ENCODE peak calls at places on chromosomes 7 and 10, in nine cellular contexts. One of them, this sample, is unnamed.

GRCh38 chr7:29337628-29338116 is 143.1 kb downstream of the CHN2 start:
- DNase-seq in natural killer cell treated with Interleukin-12 subunit alpha and Interleukin-12 subunit beta and Interleukin-15 and Interleukin-18, amount 100 ng/mL, for 72 hours: peak; percentile 69
- DNase-seq in Right ventricle myocardium superior: no peak
- DNase-seq in glutamatergic neuron: no peak
- DNase-seq in Peyer's patch: peak; percentile 52
- DNase-seq in RWPE1: no peak
- DNase-seq in nephron progenitor cell: no peak
- DNase-seq in NCI-H1092 treated with DMSO at 0.1 percent for 48 hours: no peak
- DNase-seq in iris pigment epithelial cell: no peak
- DNase-seq in this sample: no peak

GRCh38 chr10:69792361-69792760 is 9.3 kb upstream of the COL13A1 start:
- DNase-seq in RWPE1: no peak
- DNase-seq in nephron progenitor cell: no peak
- DNase-seq in glutamatergic neuron: no peak
- DNase-seq in iris pigment epithelial cell: no peak
- DNase-seq in Right ventricle myocardium superior: no peak
- DNase-seq in natural killer cell treated with Interleukin-12 subunit alpha and Interleukin-12 subunit beta and Interleukin-15 and Interleukin-18, amount 100 ng/mL, for 72 hours: peak; percentile 29
- DNase-seq in NCI-H1092 treated with DMSO at 0.1 percent for 48 hours: no peak
- DNase-seq in Peyer's patch: no peak
- DNase-seq in this sample: no peak

GRCh38 chr7:105353752-105354328 is 34.9 kb downstream of the SRPK2 start:
- DNase-seq in RWPE1: no peak
- DNase-seq in NCI-H1092 treated with DMSO at 0.1 percent for 48 hours: no peak
- DNase-seq in Peyer's patch: peak; percentile 80
- DNase-seq in natural killer cell treated with Interleukin-12 subunit alpha and Interleukin-12 subunit beta and Interleukin-15 and Interleukin-18, amount 100 ng/mL, for 72 hours: no peak
- DNase-seq in iris pigment epithelial cell: no peak
- DNase-seq in nephron progenitor cell: no peak
- DNase-seq in Right ventricle myocardium superior: peak; percentile 73
- DNase-seq in glutamatergic neuron: no peak
- DNase-seq in this sample: no peak

GRCh38 chr7:76330673-76331072 is 28.1 kb downstream of the YWHAG start:
- DNase-seq in natural killer cell treated with Interleukin-12 subunit alpha and Interleukin-12 subunit beta and Interleukin-15 and Interleukin-18, amount 100 ng/mL, for 72 hours: no peak
- DNase-seq in nephron progenitor cell: no peak
- DNase-seq in RWPE1: no peak
- DNase-seq in Peyer's patch: no peak
- DNase-seq in Right ventricle myocardium superior: no peak
- DNase-seq in glutamatergic neuron: no peak
- DNase-seq in NCI-H1092 treated with DMSO at 0.1 percent for 48 hours: no peak
- DNase-seq in iris pigment epithelial cell: no peak
- DNase-seq in this sample: no peak

GRCh38 chr7:98354511-98355249 is 46.2 kb downstream of the BAIAP2L1 start:
- DNase-seq in Right ventricle myocardium superior: no peak
- DNase-seq in Peyer's patch: peak; percentile 84
- DNase-seq in NCI-H1092 treated with DMSO at 0.1 percent for 48 hours: no peak
- DNase-seq in nephron progenitor cell: no peak
- DNase-seq in natural killer cell treated with Interleukin-12 subunit alpha and Interleukin-12 subunit beta and Interleukin-15 and Interleukin-18, amount 100 ng/mL, for 72 hours: no peak
- DNase-seq in glutamatergic neuron: no peak
- DNase-seq in RWPE1: peak; percentile 89
- DNase-seq in iris pigment epithelial cell: peak; percentile 89
- DNase-seq in this sample: peak; percentile 68

GRCh38 chr7:5629941-5630340 is 151.5 kb downstream of the RNF216 start:
- DNase-seq in nephron progenitor cell: no peak
- DNase-seq in iris pigment epithelial cell: peak; percentile 65
- DNase-seq in natural killer cell treated with Interleukin-12 subunit alpha and Interleukin-12 subunit beta and Interleukin-15 and Interleukin-18, amount 100 ng/mL, for 72 hours: no peak
- DNase-seq in RWPE1: peak; percentile 79
- DNase-seq in Right ventricle myocardium superior: peak; percentile 39
- DNase-seq in glutamatergic neuron: no peak
- DNase-seq in Peyer's patch: no peak
- DNase-seq in NCI-H1092 treated with DMSO at 0.1 percent for 48 hours: no peak
- DNase-seq in this sample: peak; percentile 55

GRCh38 chr10:55466806-55467504 is 665.9 kb upstream of the PCDH15 start:
- DNase-seq in RWPE1: no peak
- DNase-seq in nephron progenitor cell: no peak
- DNase-seq in Peyer's patch: no peak
- DNase-seq in glutamatergic neuron: no peak
- DNase-seq in iris pigment epithelial cell: no peak
- DNase-seq in Right ventricle myocardium superior: no peak
- DNase-seq in natural killer cell treated with Interleukin-12 subunit alpha and Interleukin-12 subunit beta and Interleukin-15 and Interleukin-18, amount 100 ng/mL, for 72 hours: no peak
- DNase-seq in NCI-H1092 treated with DMSO at 0.1 percent for 48 hours: no peak
- DNase-seq in this sample: peak; percentile 2

GRCh38 chr7:141960687-141961422 is 12.7 kb downstream of the TAS2R38 start:
- DNase-seq in Peyer's patch: no peak
- DNase-seq in Right ventricle myocardium superior: no peak
- DNase-seq in nephron progenitor cell: no peak
- DNase-seq in glutamatergic neuron: no peak
- DNase-seq in NCI-H1092 treated with DMSO at 0.1 percent for 48 hours: no peak
- DNase-seq in RWPE1: no peak
- DNase-seq in iris pigment epithelial cell: no peak
- DNase-seq in natural killer cell treated with Interleukin-12 subunit alpha and Interleukin-12 subunit beta and Interleukin-15 and Interleukin-18, amount 100 ng/mL, for 72 hours: no peak
- DNase-seq in this sample: no peak

GRCh38 chr7:150404172-150404784 is 25.1 kb downstream of the ZNF775 start:
- DNase-seq in nephron progenitor cell: no peak
- DNase-seq in glutamatergic neuron: no peak
- DNase-seq in iris pigment epithelial cell: no peak
- DNase-seq in RWPE1: no peak
- DNase-seq in NCI-H1092 treated with DMSO at 0.1 percent for 48 hours: no peak
- DNase-seq in natural killer cell treated with Interleukin-12 subunit alpha and Interleukin-12 subunit beta and Interleukin-15 and Interleukin-18, amount 100 ng/mL, for 72 hours: peak; percentile 55
- DNase-seq in Right ventricle myocardium superior: no peak
- DNase-seq in Peyer's patch: no peak
- DNase-seq in this sample: peak; percentile 38

GRCh38 chr7:101240226-101241014 is 2.8 kb upstream of the CLDN15 start:
- DNase-seq in iris pigment epithelial cell: no peak
- DNase-seq in Right ventricle myocardium superior: no peak
- DNase-seq in Peyer's patch: peak; percentile 93
- DNase-seq in RWPE1: no peak
- DNase-seq in natural killer cell treated with Interleukin-12 subunit alpha and Interleukin-12 subunit beta and Interleukin-15 and Interleukin-18, amount 100 ng/mL, for 72 hours: peak; percentile 10
- DNase-seq in glutamatergic neuron: no peak
- DNase-seq in NCI-H1092 treated with DMSO at 0.1 percent for 48 hours: no peak
- DNase-seq in nephron progenitor cell: no peak
- DNase-seq in this sample: no peak

GRCh38 chr7:42883950-42884349 is 27.9 kb downstream of the C7orf25 start:
- DNase-seq in NCI-H1092 treated with DMSO at 0.1 percent for 48 hours: peak; percentile 74
- DNase-seq in iris pigment epithelial cell: peak; percentile 55
- DNase-seq in Right ventricle myocardium superior: no peak
- DNase-seq in natural killer cell treated with Interleukin-12 subunit alpha and Interleukin-12 subunit beta and Interleukin-15 and Interleukin-18, amount 100 ng/mL, for 72 hours: no peak
- DNase-seq in RWPE1: peak; percentile 61
- DNase-seq in nephron progenitor cell: peak; percentile 51
- DNase-seq in glutamatergic neuron: peak; percentile 28
- DNase-seq in Peyer's patch: no peak
- DNase-seq in this sample: no peak

GRCh38 chr7:107069457-107069856 is 25.0 kb downstream of the PRKAR2B start:
- DNase-seq in natural killer cell treated with Interleukin-12 subunit alpha and Interleukin-12 subunit beta and Interleukin-15 and Interleukin-18, amount 100 ng/mL, for 72 hours: no peak
- DNase-seq in Peyer's patch: no peak
- DNase-seq in glutamatergic neuron: peak; percentile 34
- DNase-seq in Right ventricle myocardium superior: no peak
- DNase-seq in iris pigment epithelial cell: peak; percentile 31
- DNase-seq in NCI-H1092 treated with DMSO at 0.1 percent for 48 hours: no peak
- DNase-seq in nephron progenitor cell: no peak
- DNase-seq in RWPE1: no peak
- DNase-seq in this sample: no peak

GRCh38 chr7:42186181-42186580 is 50.8 kb downstream of the GLI3 start:
- DNase-seq in glutamatergic neuron: peak; percentile 59
- DNase-seq in RWPE1: no peak
- DNase-seq in Peyer's patch: no peak
- DNase-seq in NCI-H1092 treated with DMSO at 0.1 percent for 48 hours: no peak
- DNase-seq in iris pigment epithelial cell: no peak
- DNase-seq in nephron progenitor cell: peak; percentile 26
- DNase-seq in Right ventricle myocardium superior: no peak
- DNase-seq in natural killer cell treated with Interleukin-12 subunit alpha and Interleukin-12 subunit beta and Interleukin-15 and Interleukin-18, amount 100 ng/mL, for 72 hours: no peak
- DNase-seq in this sample: no peak

GRCh38 chr7:133252858-133253521 is at the start of gene EXOC4:
- DNase-seq in natural killer cell treated with Interleukin-12 subunit alpha and Interleukin-12 subunit beta and Interleukin-15 and Interleukin-18, amount 100 ng/mL, for 72 hours: peak; percentile 91
- DNase-seq in RWPE1: peak; percentile 96
- DNase-seq in NCI-H1092 treated with DMSO at 0.1 percent for 48 hours: peak; percentile 99
- DNase-seq in nephron progenitor cell: peak; percentile 85
- DNase-seq in iris pigment epithelial cell: peak; percentile 98
- DNase-seq in Peyer's patch: peak; percentile 97
- DNase-seq in Right ventricle myocardium superior: peak; percentile 88
- DNase-seq in glutamatergic neuron: peak; percentile 83
- DNase-seq in this sample: peak; percentile 99

GRCh38 chr10:89283174-89283987 is 18.5 kb upstream of the IFIT2 start:
- DNase-seq in Right ventricle myocardium superior: no peak
- DNase-seq in Peyer's patch: no peak
- DNase-seq in natural killer cell treated with Interleukin-12 subunit alpha and Interleukin-12 subunit beta and Interleukin-15 and Interleukin-18, amount 100 ng/mL, for 72 hours: no peak
- DNase-seq in NCI-H1092 treated with DMSO at 0.1 percent for 48 hours: peak; percentile 59
- DNase-seq in glutamatergic neuron: no peak
- DNase-seq in nephron progenitor cell: peak; percentile 7
- DNase-seq in RWPE1: no peak
- DNase-seq in iris pigment epithelial cell: peak; percentile 69
- DNase-seq in this sample: no peak

GRCh38 chr7:102284891-102285540 is 1.7 kb upstream of the SH2B2 start:
- DNase-seq in iris pigment epithelial cell: no peak
- DNase-seq in Peyer's patch: peak; percentile 79
- DNase-seq in glutamatergic neuron: no peak
- DNase-seq in NCI-H1092 treated with DMSO at 0.1 percent for 48 hours: no peak
- DNase-seq in natural killer cell treated with Interleukin-12 subunit alpha and Interleukin-12 subunit beta and Interleukin-15 and Interleukin-18, amount 100 ng/mL, for 72 hours: no peak
- DNase-seq in RWPE1: no peak
- DNase-seq in Right ventricle myocardium superior: peak; percentile 83
- DNase-seq in nephron progenitor cell: peak; percentile 31
- DNase-seq in this sample: no peak

GRCh38 chr10:5089869-5090268 is 4.3 kb upstream of the AKR1C3 start:
- DNase-seq in RWPE1: no peak
- DNase-seq in iris pigment epithelial cell: peak; percentile 65
- DNase-seq in nephron progenitor cell: no peak
- DNase-seq in Peyer's patch: no peak
- DNase-seq in glutamatergic neuron: no peak
- DNase-seq in Right ventricle myocardium superior: no peak
- DNase-seq in natural killer cell treated with Interleukin-12 subunit alpha and Interleukin-12 subunit beta and Interleukin-15 and Interleukin-18, amount 100 ng/mL, for 72 hours: no peak
- DNase-seq in NCI-H1092 treated with DMSO at 0.1 percent for 48 hours: no peak
- DNase-seq in this sample: peak; percentile 34

GRCh38 chr10:30535677-30536076 is 93.9 kb downstream of the LYZL2 start:
- DNase-seq in nephron progenitor cell: no peak
- DNase-seq in RWPE1: no peak
- DNase-seq in Peyer's patch: no peak
- DNase-seq in natural killer cell treated with Interleukin-12 subunit alpha and Interleukin-12 subunit beta and Interleukin-15 and Interleukin-18, amount 100 ng/mL, for 72 hours: no peak
- DNase-seq in iris pigment epithelial cell: no peak
- DNase-seq in NCI-H1092 treated with DMSO at 0.1 percent for 48 hours: no peak
- DNase-seq in Right ventricle myocardium superior: no peak
- DNase-seq in glutamatergic neuron: no peak
- DNase-seq in this sample: no peak

GRCh38 chr7:116770941-116771340 is 91.4 kb upstream of the CAPZA2 start:
- DNase-seq in NCI-H1092 treated with DMSO at 0.1 percent for 48 hours: no peak
- DNase-seq in Peyer's patch: no peak
- DNase-seq in iris pigment epithelial cell: no peak
- DNase-seq in RWPE1: no peak
- DNase-seq in natural killer cell treated with Interleukin-12 subunit alpha and Interleukin-12 subunit beta and Interleukin-15 and Interleukin-18, amount 100 ng/mL, for 72 hours: no peak
- DNase-seq in glutamatergic neuron: no peak
- DNase-seq in nephron progenitor cell: no peak
- DNase-seq in Right ventricle myocardium superior: no peak
- DNase-seq in this sample: peak; percentile 52

GRCh38 chr7:157386979-157387800 is 50.4 kb downstream of the DNAJB6 start:
- DNase-seq in glutamatergic neuron: peak; percentile 80
- DNase-seq in Peyer's patch: peak; percentile 95
- DNase-seq in RWPE1: peak; percentile 79
- DNase-seq in nephron progenitor cell: peak; percentile 80
- DNase-seq in natural killer cell treated with Interleukin-12 subunit alpha and Interleukin-12 subunit beta and Interleukin-15 and Interleukin-18, amount 100 ng/mL, for 72 hours: peak; percentile 80
- DNase-seq in iris pigment epithelial cell: peak; percentile 89
- DNase-seq in NCI-H1092 treated with DMSO at 0.1 percent for 48 hours: peak; percentile 39
- DNase-seq in Right ventricle myocardium superior: peak; percentile 91
- DNase-seq in this sample: peak; percentile 84

GRCh38 chr10:60957667-60958221 is 13.8 kb upstream of the RHOBTB1 start:
- DNase-seq in RWPE1: no peak
- DNase-seq in Peyer's patch: no peak
- DNase-seq in iris pigment epithelial cell: no peak
- DNase-seq in nephron progenitor cell: no peak
- DNase-seq in glutamatergic neuron: no peak
- DNase-seq in Right ventricle myocardium superior: no peak
- DNase-seq in natural killer cell treated with Interleukin-12 subunit alpha and Interleukin-12 subunit beta and Interleukin-15 and Interleukin-18, amount 100 ng/mL, for 72 hours: no peak
- DNase-seq in NCI-H1092 treated with DMSO at 0.1 percent for 48 hours: no peak
- DNase-seq in this sample: no peak

GRCh38 chr10:4710858-4711257 is 115.1 kb upstream of the AKR1E2 start:
- DNase-seq in Right ventricle myocardium superior: no peak
- DNase-seq in NCI-H1092 treated with DMSO at 0.1 percent for 48 hours: no peak
- DNase-seq in glutamatergic neuron: no peak
- DNase-seq in nephron progenitor cell: no peak
- DNase-seq in RWPE1: no peak
- DNase-seq in natural killer cell treated with Interleukin-12 subunit alpha and Interleukin-12 subunit beta and Interleukin-15 and Interleukin-18, amount 100 ng/mL, for 72 hours: no peak
- DNase-seq in iris pigment epithelial cell: no peak
- DNase-seq in Peyer's patch: no peak
- DNase-seq in this sample: no peak

GRCh38 chr7:111067251-111067650 is 23.7 kb upstream of the LRRN3 start:
- DNase-seq in glutamatergic neuron: no peak
- DNase-seq in NCI-H1092 treated with DMSO at 0.1 percent for 48 hours: no peak
- DNase-seq in nephron progenitor cell: no peak
- DNase-seq in iris pigment epithelial cell: no peak
- DNase-seq in Right ventricle myocardium superior: no peak
- DNase-seq in natural killer cell treated with Interleukin-12 subunit alpha and Interleukin-12 subunit beta and Interleukin-15 and Interleukin-18, amount 100 ng/mL, for 72 hours: no peak
- DNase-seq in RWPE1: no peak
- DNase-seq in Peyer's patch: no peak
- DNase-seq in this sample: no peak

GRCh38 chr10:72981028-72981881 is 26.6 kb upstream of the PLA2G12B start:
- DNase-seq in natural killer cell treated with Interleukin-12 subunit alpha and Interleukin-12 subunit beta and Interleukin-15 and Interleukin-18, amount 100 ng/mL, for 72 hours: no peak
- DNase-seq in Right ventricle myocardium superior: no peak
- DNase-seq in glutamatergic neuron: no peak
- DNase-seq in Peyer's patch: no peak
- DNase-seq in NCI-H1092 treated with DMSO at 0.1 percent for 48 hours: no peak
- DNase-seq in RWPE1: no peak
- DNase-seq in iris pigment epithelial cell: no peak
- DNase-seq in nephron progenitor cell: no peak
- DNase-seq in this sample: no peak

GRCh38 chr10:70331486-70332268 is 47.9 kb upstream of the NPFFR1 start:
- DNase-seq in Peyer's patch: peak; percentile 75
- DNase-seq in nephron progenitor cell: no peak
- DNase-seq in NCI-H1092 treated with DMSO at 0.1 percent for 48 hours: peak; percentile 34
- DNase-seq in glutamatergic neuron: no peak
- DNase-seq in Right ventricle myocardium superior: peak; percentile 62
- DNase-seq in natural killer cell treated with Interleukin-12 subunit alpha and Interleukin-12 subunit beta and Interleukin-15 and Interleukin-18, amount 100 ng/mL, for 72 hours: peak; percentile 59
- DNase-seq in RWPE1: peak; percentile 99
- DNase-seq in iris pigment epithelial cell: peak; percentile 94
- DNase-seq in this sample: peak; percentile 71

GRCh38 chr7:158751743-158752142 is 47.1 kb upstream of the NCAPG2 start:
- DNase-seq in nephron progenitor cell: no peak
- DNase-seq in NCI-H1092 treated with DMSO at 0.1 percent for 48 hours: no peak
- DNase-seq in Right ventricle myocardium superior: no peak
- DNase-seq in RWPE1: no peak
- DNase-seq in Peyer's patch: no peak
- DNase-seq in iris pigment epithelial cell: no peak
- DNase-seq in glutamatergic neuron: no peak
- DNase-seq in natural killer cell treated with Interleukin-12 subunit alpha and Interleukin-12 subunit beta and Interleukin-15 and Interleukin-18, amount 100 ng/mL, for 72 hours: no peak
- DNase-seq in this sample: no peak

GRCh38 chr10:113007343-113007771 is 57.3 kb downstream of the TCF7L2 start:
- DNase-seq in RWPE1: no peak
- DNase-seq in nephron progenitor cell: no peak
- DNase-seq in Right ventricle myocardium superior: no peak
- DNase-seq in iris pigment epithelial cell: no peak
- DNase-seq in natural killer cell treated with Interleukin-12 subunit alpha and Interleukin-12 subunit beta and Interleukin-15 and Interleukin-18, amount 100 ng/mL, for 72 hours: no peak
- DNase-seq in Peyer's patch: no peak
- DNase-seq in glutamatergic neuron: no peak
- DNase-seq in NCI-H1092 treated with DMSO at 0.1 percent for 48 hours: no peak
- DNase-seq in this sample: no peak

GRCh38 chr10:79028056-79028430 is 40.7 kb upstream of the ZMIZ1 start:
- DNase-seq in natural killer cell treated with Interleukin-12 subunit alpha and Interleukin-12 subunit beta and Interleukin-15 and Interleukin-18, amount 100 ng/mL, for 72 hours: no peak
- DNase-seq in glutamatergic neuron: no peak
- DNase-seq in Peyer's patch: no peak
- DNase-seq in RWPE1: no peak
- DNase-seq in iris pigment epithelial cell: no peak
- DNase-seq in nephron progenitor cell: no peak
- DNase-seq in Right ventricle myocardium superior: no peak
- DNase-seq in NCI-H1092 treated with DMSO at 0.1 percent for 48 hours: no peak
- DNase-seq in this sample: no peak

GRCh38 chr7:70477051-70478010 is 654.6 kb upstream of the GALNT17 start:
- DNase-seq in RWPE1: peak; percentile 62
- DNase-seq in nephron progenitor cell: no peak
- DNase-seq in natural killer cell treated with Interleukin-12 subunit alpha and Interleukin-12 subunit beta and Interleukin-15 and Interleukin-18, amount 100 ng/mL, for 72 hours: no peak
- DNase-seq in Right ventricle myocardium superior: no peak
- DNase-seq in Peyer's patch: peak; percentile 85
- DNase-seq in NCI-H1092 treated with DMSO at 0.1 percent for 48 hours: no peak
- DNase-seq in glutamatergic neuron: no peak
- DNase-seq in iris pigment epithelial cell: peak; percentile 6
- DNase-seq in this sample: no peak

GRCh38 chr7:130741336-130741995 is 7.5 kb upstream of the KLF14 start:
- DNase-seq in natural killer cell treated with Interleukin-12 subunit alpha and Interleukin-12 subunit beta and Interleukin-15 and Interleukin-18, amount 100 ng/mL, for 72 hours: no peak
- DNase-seq in nephron progenitor cell: no peak
- DNase-seq in Right ventricle myocardium superior: no peak
- DNase-seq in RWPE1: no peak
- DNase-seq in glutamatergic neuron: no peak
- DNase-seq in Peyer's patch: no peak
- DNase-seq in iris pigment epithelial cell: no peak
- DNase-seq in NCI-H1092 treated with DMSO at 0.1 percent for 48 hours: no peak
- DNase-seq in this sample: no peak

GRCh38 chr7:98203964-98204605 is 7.2 kb upstream of the BHLHA15 start:
- DNase-seq in Peyer's patch: no peak
- DNase-seq in Right ventricle myocardium superior: no peak
- DNase-seq in nephron progenitor cell: no peak
- DNase-seq in NCI-H1092 treated with DMSO at 0.1 percent for 48 hours: no peak
- DNase-seq in natural killer cell treated with Interleukin-12 subunit alpha and Interleukin-12 subunit beta and Interleukin-15 and Interleukin-18, amount 100 ng/mL, for 72 hours: no peak
- DNase-seq in RWPE1: no peak
- DNase-seq in iris pigment epithelial cell: no peak
- DNase-seq in glutamatergic neuron: no peak
- DNase-seq in this sample: no peak